ENCODE peak calls at places on chromosomes 13 and 19, in six cellular contexts. C is IMR-90, D is neuronal stem cell, R is mesenchymal stem cell, L is trophoblast cell, I is H1. Q is an unnamed sample.

GRCh38 chr19:57034544-57034943 is 85.2 kb upstream of the USP29 start:
- DNase-seq in L (no peak), I (no peak), D (no peak), R (no peak), C (no peak), Q (no peak)

GRCh38 chr13:102395939-102396338 is 5.9 kb downstream of the FGF14 start:
- DNase-seq in R (no peak), D (no peak), C (no peak), L (no peak), I (no peak), Q (no peak)

GRCh38 chr13:46377554-46377953 is 9.5 kb downstream of the RUBCNL start:
- DNase-seq in L (no peak), I (no peak), R (no peak), D (no peak), C (no peak), Q (no peak)

GRCh38 chr19:9040131-9040530 is 29.9 kb upstream of the MUC16 start:
- DNase-seq in I (no peak), L (peak), R (no peak), C (no peak), D (no peak), Q (no peak)

GRCh38 chr19:1068111-1069001 is 1.4 kb downstream of the ARHGAP45 start:
- DNase-seq in D (no peak), C (no peak), R (no peak), L (no peak), I (no peak), Q (no peak)

GRCh38 chr13:45367358-45367757 is 26.4 kb upstream of the TPT1 start:
- DNase-seq in L (peak), C (peak), R (peak), I (peak), D (no peak), Q (peak)

GRCh38 chr19:6100284-6100915 is 9.9 kb downstream of the RFX2 start:
- DNase-seq in C (no peak), I (no peak), D (no peak), R (peak), L (no peak), Q (no peak)

GRCh38 chr13:99677388-99677951 is 176.2 kb downstream of the TM9SF2 start:
- DNase-seq in C (no peak), D (no peak), R (no peak), L (no peak), I (no peak), Q (no peak)

GRCh38 chr19:7288977-7289376 is 5.2 kb downstream of the INSR start:
- DNase-seq in D (no peak), I (no peak), C (no peak), R (no peak), L (no peak), Q (no peak)

GRCh38 chr19:8397291-8397690 is 7.1 kb downstream of the RAB11B start:
- DNase-seq in D (no peak), L (no peak), I (no peak), R (no peak), C (no peak), Q (no peak)

GRCh38 chr19:46180701-46181385 is 32.8 kb downstream of the IGFL2 start:
- DNase-seq in I (no peak), C (peak), L (no peak), D (no peak), R (no peak), Q (no peak)

GRCh38 chr19:56301886-56302620 is 12.6 kb downstream of the ZSCAN5A start:
- DNase-seq in C (no peak), I (no peak), L (no peak), D (no peak), R (no peak), Q (no peak)

GRCh38 chr13:48749144-48749543 is 95.4 kb downstream of the CYSLTR2 start:
- DNase-seq in I (no peak), R (peak), D (no peak), C (peak), L (no peak), Q (no peak)

GRCh38 chr13:114341003-114341777 is 26.9 kb downstream of the CHAMP1 start:
- DNase-seq in L (no peak), I (no peak), C (no peak), D (no peak), R (no peak), Q (peak)

GRCh38 chr19:30692517-30692870 is 320.3 kb downstream of the ZNF536 start:
- DNase-seq in C (no peak), D (no peak), R (no peak), I (no peak), L (no peak), Q (no peak)

GRCh38 chr13:109989155-109989554 is 202.8 kb upstream of the IRS2 start:
- DNase-seq in L (no peak), D (no peak), I (no peak), C (peak), R (peak), Q (no peak)

GRCh38 chr19:33806434-33806881 is 9.8 kb downstream of the KCTD15 start:
- DNase-seq in R (no peak), C (no peak), D (no peak), I (no peak), L (no peak), Q (no peak)

GRCh38 chr19:49870309-49870901 is 3.0 kb upstream of the PNKP start:
- DNase-seq in I (no peak), L (no peak), C (no peak), R (no peak), D (no peak), Q (no peak)

GRCh38 chr13:68713394-68713793 is 1394.2 kb upstream of the ATXN8OS start:
- DNase-seq in C (no peak), L (no peak), I (peak), R (no peak), D (peak), Q (peak)

GRCh38 chr19:6531163-6531955 is 533 bp downstream of the TNFSF9 start:
- DNase-seq in C (no peak), R (no peak), D (no peak), L (no peak), I (no peak), Q (no peak)

GRCh38 chr13:110921209-110921608 is 6.3 kb upstream of the ANKRD10 start:
- DNase-seq in I (no peak), R (no peak), L (no peak), D (no peak), C (no peak), Q (peak)

GRCh38 chr19:46489445-46490272 is 6.0 kb downstream of the PNMA8B start:
- DNase-seq in C (peak), D (no peak), L (peak), R (peak), I (no peak), Q (no peak)

GRCh38 chr19:48372904-48373303 is 8.7 kb downstream of the SYNGR4 start:
- DNase-seq in D (no peak), I (no peak), R (no peak), L (no peak), C (no peak), Q (no peak)

GRCh38 chr13:112928958-112929777 is 39.8 kb upstream of the MCF2L start:
- DNase-seq in L (no peak), R (peak), C (peak), D (no peak), I (no peak), Q (no peak)

GRCh38 chr19:8089664-8090601 is 37.4 kb downstream of the CCL25 start:
- DNase-seq in C (no peak), R (no peak), L (no peak), D (no peak), I (no peak), Q (no peak)

GRCh38 chr13:41546372-41547252 is 89.3 kb downstream of the RGCC start:
- DNase-seq in R (peak), I (no peak), C (peak), L (no peak), D (no peak), Q (no peak)

GRCh38 chr19:3323026-3323425 is 43.4 kb upstream of the NFIC start:
- DNase-seq in L (no peak), R (no peak), C (no peak), I (no peak), D (no peak), Q (no peak)

GRCh38 chr19:23771761-23772667 is 13.3 kb upstream of the ZNF681 start:
- DNase-seq in R (no peak), C (no peak), I (no peak), D (no peak), L (peak), Q (no peak)

GRCh38 chr13:24038405-24038804 is 122.1 kb upstream of the SPATA13 start:
- DNase-seq in L (peak), R (peak), D (no peak), C (peak), I (no peak), Q (no peak)

GRCh38 chr13:100245099-100245498 is 156.2 kb downstream of the PCCA start:
- DNase-seq in R (no peak), I (no peak), D (no peak), C (no peak), L (no peak), Q (no peak)

GRCh38 chr13:79935121-79935520 is 405.8 kb downstream of the SPRY2 start:
- DNase-seq in D (no peak), R (no peak), C (peak), L (no peak), I (no peak), Q (no peak)

GRCh38 chr19:52600639-52601024 is 30.5 kb downstream of the ZNF701 start:
- DNase-seq in D (no peak), I (no peak), R (no peak), L (peak), C (peak), Q (no peak)

GRCh38 chr19:29396925-29397324 is 128.9 kb upstream of the VSTM2B start:
- DNase-seq in D (no peak), L (no peak), R (no peak), I (no peak), C (no peak), Q (no peak)

GRCh38 chr19:30701178-30701577 is 329.0 kb downstream of the ZNF536 start:
- DNase-seq in R (no peak), C (no peak), L (no peak), D (no peak), I (no peak), Q (no peak)

GRCh38 chr19:30817965-30818364 is 445.8 kb downstream of the ZNF536 start:
- DNase-seq in C (no peak), I (no peak), L (no peak), D (no peak), R (no peak), Q (no peak)

GRCh38 chr19:5947435-5947834 is 30.5 kb downstream of the RANBP3 start:
- DNase-seq in L (peak), I (no peak), D (no peak), R (peak), C (peak), Q (no peak)

GRCh38 chr13:107968470-107968869 is 246.9 kb downstream of the LIG4 start:
- DNase-seq in L (no peak), C (no peak), D (no peak), R (no peak), I (no peak), Q (no peak)
- H4K8ac ChIP-seq in L (no peak), C (no peak), D (no peak), R (no peak), I (no peak), Q (no peak)

GRCh38 chr13:29471551-29471950 is 123.9 kb downstream of the SLC7A1 start:
- DNase-seq in I (no peak), C (no peak), L (no peak), R (no peak), D (no peak), Q (no peak)
- H2AFZ ChIP-seq in I (no peak), C (peak), L (no peak), R (no peak), D (no peak), Q (no peak)

DNA sequence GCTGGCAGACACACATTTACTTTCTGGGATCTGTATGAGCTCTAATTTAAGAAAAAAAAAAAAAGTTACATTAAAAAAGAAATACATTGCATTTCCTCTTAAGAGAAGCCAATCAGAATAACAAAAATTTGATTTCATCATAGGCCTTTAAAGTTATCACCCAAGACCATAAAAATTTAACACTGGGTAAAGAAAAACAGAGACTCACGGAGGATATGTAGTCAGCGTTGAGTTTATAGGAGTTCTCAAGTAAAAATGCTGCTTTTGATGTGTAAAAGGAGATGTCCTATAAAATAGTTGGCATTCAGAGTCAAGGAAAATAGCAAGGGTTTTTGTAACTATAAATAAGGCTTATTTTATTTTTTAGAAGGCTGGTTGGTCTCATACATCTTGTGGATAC is 191.1 kb downstream of the EFNB2 start:
- DNase-seq in I (no peak), L (no peak), D (no peak), R (no peak), C (no peak), Q (no peak)
- H3K4ac ChIP-seq in I (peak), L (no peak), D (no peak), R (no peak), C (no peak), Q (no peak)

DNA sequence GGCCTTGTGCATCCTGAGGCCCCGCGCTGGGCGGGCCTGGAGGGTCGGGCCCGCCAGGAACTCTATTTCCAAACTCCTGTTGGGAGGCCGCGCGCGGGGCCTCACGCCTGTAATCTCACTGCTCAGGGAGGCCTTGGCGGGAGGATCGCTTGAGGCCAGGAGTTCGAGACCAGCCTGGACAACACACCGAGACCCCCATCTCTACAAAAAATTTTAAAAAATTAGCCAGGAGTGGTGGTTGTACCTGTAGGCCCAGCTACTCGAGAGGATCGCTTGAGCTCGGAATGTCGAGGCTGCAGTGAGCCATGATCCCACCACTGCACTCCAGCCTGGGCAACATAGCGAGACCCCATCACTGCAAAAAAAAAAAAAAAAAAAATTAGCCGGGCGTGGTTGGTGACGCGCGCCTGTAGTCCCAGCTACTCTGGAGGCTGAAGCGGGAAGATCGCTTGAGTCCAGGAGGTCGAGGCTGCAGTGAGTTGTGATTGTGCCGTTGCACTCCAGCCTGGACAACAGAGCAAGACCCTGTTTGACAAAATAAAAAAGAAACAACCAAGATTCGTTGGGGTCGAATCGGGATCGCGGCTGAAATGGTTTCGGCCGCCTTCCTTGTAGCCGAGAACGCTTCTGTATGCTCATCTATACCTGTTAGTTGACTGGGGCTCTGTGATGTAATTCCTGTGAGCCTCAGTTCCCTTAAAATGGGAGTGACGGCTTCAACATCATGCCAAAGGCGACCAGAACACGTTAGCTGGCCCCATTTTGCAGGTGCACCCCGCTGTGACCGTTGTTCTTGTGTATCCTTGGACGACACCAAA is 636 bp downstream of the SF3A2 start:
- DNase-seq in C (no peak), L (no peak), D (no peak), I (no peak), R (no peak), Q (no peak)
- H4K8ac ChIP-seq in C (peak), L (peak), D (peak), I (peak), R (peak), Q (no peak)

DNA sequence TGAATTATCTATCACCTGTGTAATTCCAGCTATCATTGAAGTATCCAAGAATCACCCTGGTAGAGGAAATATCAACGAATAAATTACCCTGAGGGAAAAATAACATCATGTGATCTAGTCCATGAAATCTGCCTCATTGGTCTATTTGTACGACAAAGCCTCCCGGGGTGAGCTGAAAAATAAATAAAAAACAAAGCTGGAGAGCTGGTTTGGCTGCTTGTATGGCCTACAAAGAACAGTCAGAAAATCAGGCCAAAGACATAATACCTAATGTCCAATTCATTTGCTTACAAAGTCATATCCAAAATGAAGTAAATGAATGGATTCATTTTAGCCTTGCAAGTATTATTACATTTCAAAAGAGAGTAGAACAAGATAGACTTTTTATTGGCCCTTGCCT is 449.9 kb downstream of the KLF12 start:
- DNase-seq in D (no peak), I (no peak), L (no peak), C (no peak), R (no peak), Q (no peak)
- H2AFZ ChIP-seq in D (no peak), I (no peak), L (no peak), C (no peak), R (no peak), Q (no peak)

DNA sequence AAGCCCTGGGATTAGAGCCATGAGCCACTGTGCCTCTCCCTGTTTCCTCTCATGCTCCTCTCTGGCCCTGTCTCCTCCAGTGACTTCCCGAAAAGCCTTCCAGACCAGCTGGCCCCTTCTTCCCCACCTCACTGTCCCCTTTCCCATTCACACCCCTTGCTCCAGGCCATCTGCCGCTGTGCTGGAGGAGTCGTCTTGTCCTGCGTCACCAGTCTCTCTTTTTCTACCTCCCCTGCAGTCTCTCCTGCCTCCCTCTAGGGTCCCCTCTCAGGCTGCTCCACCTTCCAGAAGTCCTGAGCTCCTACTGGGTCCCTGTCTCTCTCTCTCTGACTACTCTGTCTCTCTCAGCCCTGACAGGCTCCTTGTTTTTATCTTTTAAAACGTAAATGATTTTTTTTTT is 5.3 kb upstream of the FFAR1 start:
- DNase-seq in L (no peak), I (no peak), C (no peak), D (no peak), R (no peak), Q (no peak)
- H3K4ac ChIP-seq in L (no peak), I (no peak), C (no peak), D (no peak), R (no peak), Q (no peak)

Q was measured in H9.